ENCODE peak calls at places on chromosomes 4 and X, in ten cellular contexts. U is H1, D is left ventricle myocardium inferior, B is AG09309, V is upper lobe of right lung, K is GM12865, N is HL-60, R is coronary artery, H is heart right ventricle, F is IMR-90. J is an unnamed sample.

GRCh38 chr4:2943364-2944090 is 19.7 kb downstream of the NOP14 start:
- DNase-seq in U (no peak), D (no peak), B (no peak), V (no peak), K (no peak), N (no peak), R (peak; percentile 49), H (no peak), F (no peak), J (no peak)

GRCh38 chrX:39907964-39908616 is 189.7 kb downstream of the BCOR start:
- DNase-seq in U (no peak), D (peak; percentile 52), B (peak; percentile 84), V (peak; percentile 84), K (peak; percentile 48), N (peak; percentile 60), R (peak; percentile 87), H (peak; percentile 54), F (peak; percentile 95), J (peak; percentile 76)

GRCh38 chrX:41621236-41621651 is 67.5 kb upstream of the GPR34 start:
- DNase-seq in U (no peak), D (no peak), B (no peak), V (no peak), K (no peak), N (no peak), R (no peak), H (no peak), F (peak; percentile 62), J (no peak)

GRCh38 chrX:41137589-41137988 is 52.3 kb downstream of the USP9X start:
- DNase-seq in U (no peak), D (no peak), B (no peak), V (no peak), K (no peak), N (no peak), R (no peak), H (no peak), F (peak; percentile 19), J (no peak)

GRCh38 chr4:187451776-187452175 is 543.8 kb upstream of the ZFP42 start:
- DNase-seq in U (no peak), D (no peak), B (no peak), V (no peak), K (no peak), N (no peak), R (no peak), H (no peak), F (no peak), J (peak; percentile 9)

GRCh38 chr4:14117575-14118228 is 490.2 kb upstream of the BOD1L1 start:
- DNase-seq in U (no peak), D (no peak), B (no peak), V (no peak), K (no peak), N (no peak), R (no peak), H (no peak), F (no peak), J (no peak)

GRCh38 chr4:73869130-73870055 is at the start of gene CXCL1:
- DNase-seq in U (no peak), D (peak; percentile 58), B (no peak), V (peak; percentile 76), K (no peak), N (no peak), R (peak; percentile 73), H (peak; percentile 56), F (no peak), J (no peak)

GRCh38 chr4:120919358-120919757 is 3.2 kb downstream of the PRDM5 start:
- DNase-seq in U (no peak), D (no peak), B (no peak), V (no peak), K (no peak), N (no peak), R (no peak), H (no peak), F (no peak), J (no peak)

GRCh38 chr4:138217567-138217966 is 24.6 kb downstream of the SLC7A11 start:
- DNase-seq in U (no peak), D (no peak), B (no peak), V (no peak), K (no peak), N (no peak), R (no peak), H (peak; percentile 11), F (no peak), J (no peak)

GRCh38 chrX:56764153-56764974 is 35.3 kb downstream of the NBDY start:
- DNase-seq in U (no peak), D (no peak), B (peak; percentile 71), V (no peak), K (peak; percentile 92), N (peak; percentile 35), R (peak; percentile 87), H (peak; percentile 21), F (peak; percentile 87), J (peak; percentile 37)

GRCh38 chr4:188423039-188423438 is 283.8 kb downstream of the TRIML1 start:
- DNase-seq in U (no peak), D (no peak), B (no peak), V (no peak), K (no peak), N (no peak), R (no peak), H (no peak), F (peak; percentile 31), J (no peak)

GRCh38 chr4:63349674-63350025 is 1059.6 kb downstream of the TECRL start:
- DNase-seq in U (no peak), D (no peak), B (no peak), V (no peak), K (no peak), N (no peak), R (no peak), H (peak; percentile 4), F (no peak), J (no peak)

DNA sequence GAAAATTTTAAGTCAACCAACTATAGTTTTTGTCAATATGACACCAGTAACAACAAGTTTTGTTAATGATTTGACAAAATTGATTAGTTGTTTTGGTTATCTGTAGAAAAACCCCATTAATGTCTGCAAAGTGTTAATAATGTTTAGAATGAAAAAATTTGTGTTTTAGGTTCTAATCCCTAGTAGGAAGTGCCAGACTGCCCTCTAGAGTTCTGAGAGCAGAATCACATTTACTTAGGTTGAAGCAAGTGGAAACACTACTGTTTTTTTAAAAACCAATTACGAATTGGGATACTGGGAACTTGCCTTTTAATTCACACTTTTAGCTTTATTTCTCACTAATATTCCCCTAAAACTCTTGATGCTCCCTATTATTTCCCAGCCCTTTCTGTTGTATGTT is 101.1 kb upstream of the CYLC1 start:
- DNase-seq in U (no peak), D (no peak), B (no peak), V (no peak), K (peak; percentile 7), N (no peak), R (no peak), H (no peak), F (peak; percentile 9), J (no peak)
- TF ChIP-seq CTCF in U (peak; percentile 6), D (peak; percentile 9), B (peak; percentile 26), V (peak; percentile 24), K (peak; percentile 36), N (no peak), R (no peak), H (no peak), F (peak; percentile 38), J (no peak)

GRCh38 chr4:185513489-185514181 is 21.7 kb downstream of the PDLIM3 start:
- DNase-seq in U (no peak), D (no peak), B (peak; percentile 10), V (no peak), K (peak; percentile 56), N (peak; percentile 16), R (no peak), H (peak; percentile 35), F (peak; percentile 54), J (no peak)
- H3K4me3 ChIP-seq in U (no peak overlapping the region), D (no peak overlapping the region), B (no peak overlapping the region), V (no peak overlapping the region), K (no peak overlapping the region), N (no peak overlapping the region), R (peak overlapping the region; percentile 18), H (no peak overlapping the region), F (no peak overlapping the region), J (no peak overlapping the region)

GRCh38 chr4:168865854-168866253 is 144.2 kb downstream of the CBR4 start:
- DNase-seq in U (no peak), D (no peak), B (no peak), V (no peak), K (no peak), N (no peak), R (no peak), H (no peak), F (no peak), J (no peak)
- TF ChIP-seq CTCF in U (no peak), D (no peak), B (no peak), V (no peak), K (no peak), N (no peak), R (no peak), H (no peak), F (no peak), J (no peak)

GRCh38 chr4:6563935-6564645 is 10.9 kb upstream of the MAN2B2 start:
- DNase-seq in U (no peak), D (no peak), B (no peak), V (no peak), K (no peak), N (no peak), R (no peak), H (no peak), F (no peak), J (no peak)
- H3K4me3 ChIP-seq in U (peak overlapping the region; percentile 7), D (peak overlapping the region; percentile 64), B (no peak overlapping the region), V (no peak overlapping the region), K (no peak overlapping the region), N (no peak overlapping the region), R (peak overlapping the region; percentile 75), H (peak overlapping the region; percentile 14), F (no peak overlapping the region), J (no peak overlapping the region)

GRCh38 chr4:117085185-117085701 is at the start of gene TRAM1L1:
- DNase-seq in U (peak; percentile 54), D (peak; percentile 55), B (no peak), V (peak; percentile 85), K (no peak), N (peak; percentile 2), R (peak; percentile 71), H (peak; percentile 65), F (peak; percentile 63), J (peak; percentile 10)
- TF ChIP-seq CTCF in U (peak; percentile 27), D (no peak), B (no peak), V (no peak), K (no peak), N (no peak), R (no peak), H (no peak), F (no peak), J (no peak)

J was measured in HFF-Myc.